ENCODE peak calls at places on chromosomes 7 and 10, in five cellular contexts. One of them, this sample, is unnamed.

GRCh38 chr7:716636-717035 is 9.9 kb upstream of the DNAAF5 start:
- DNase-seq in upper lobe of right lung: no peak
- DNase-seq in psoas muscle: no peak
- DNase-seq in heart left ventricle: no peak
- DNase-seq in AG10803: no peak
- DNase-seq in this sample: no peak

GRCh38 chr7:1466524-1467271 is 7.4 kb upstream of the MICALL2 start:
- DNase-seq in upper lobe of right lung: peak
- DNase-seq in heart left ventricle: peak
- DNase-seq in psoas muscle: peak
- DNase-seq in AG10803: peak
- DNase-seq in this sample: peak

GRCh38 chr10:71528371-71529202 is 131.9 kb downstream of the CDH23 start:
- DNase-seq in psoas muscle: peak
- DNase-seq in upper lobe of right lung: no peak
- DNase-seq in AG10803: no peak
- DNase-seq in heart left ventricle: no peak
- DNase-seq in this sample: no peak

GRCh38 chr10:50416181-50416824 is 165.0 kb upstream of the ASAH2 start:
- DNase-seq in psoas muscle: no peak
- DNase-seq in heart left ventricle: no peak
- DNase-seq in upper lobe of right lung: no peak
- DNase-seq in AG10803: peak
- DNase-seq in this sample: peak

GRCh38 chr10:123154092-123154942 is at the start of gene BUB3:
- DNase-seq in AG10803: peak
- DNase-seq in psoas muscle: peak
- DNase-seq in upper lobe of right lung: peak
- DNase-seq in heart left ventricle: peak
- DNase-seq in this sample: peak

GRCh38 chr7:94486206-94486605 is 23.4 kb upstream of the CASD1 start:
- DNase-seq in psoas muscle: no peak
- DNase-seq in upper lobe of right lung: no peak
- DNase-seq in heart left ventricle: no peak
- DNase-seq in AG10803: no peak
- DNase-seq in this sample: no peak

GRCh38 chr7:148905093-148905666 is 21.1 kb upstream of the EZH2 start:
- DNase-seq in psoas muscle: no peak
- DNase-seq in heart left ventricle: no peak
- DNase-seq in upper lobe of right lung: no peak
- DNase-seq in AG10803: no peak
- DNase-seq in this sample: no peak

GRCh38 chr10:132306951-132307751 is 599 bp downstream of the STK32C start:
- DNase-seq in AG10803: no peak
- DNase-seq in upper lobe of right lung: peak
- DNase-seq in psoas muscle: peak
- DNase-seq in heart left ventricle: peak
- DNase-seq in this sample: no peak

GRCh38 chr7:75038508-75038907 is 35.1 kb downstream of the RCC1L start:
- DNase-seq in upper lobe of right lung: no peak
- DNase-seq in psoas muscle: no peak
- DNase-seq in heart left ventricle: no peak
- DNase-seq in AG10803: no peak
- DNase-seq in this sample: no peak

GRCh38 chr10:110612629-110613028 is 31.5 kb upstream of the RBM20 start:
- DNase-seq in AG10803: no peak
- DNase-seq in heart left ventricle: no peak
- DNase-seq in upper lobe of right lung: no peak
- DNase-seq in psoas muscle: no peak
- DNase-seq in this sample: no peak

GRCh38 chr10:12381536-12382156 is 32.3 kb downstream of the CAMK1D start:
- DNase-seq in upper lobe of right lung: no peak
- DNase-seq in psoas muscle: no peak
- DNase-seq in AG10803: no peak
- DNase-seq in heart left ventricle: no peak
- DNase-seq in this sample: no peak

GRCh38 chr7:105532709-105533460 is 884 bp downstream of the RINT1 start:
- DNase-seq in AG10803: no peak
- DNase-seq in upper lobe of right lung: no peak
- DNase-seq in heart left ventricle: no peak
- DNase-seq in psoas muscle: no peak
- DNase-seq in this sample: no peak

GRCh38 chr7:71868797-71869196 is 543.3 kb downstream of the CALN1 start:
- DNase-seq in heart left ventricle: no peak
- DNase-seq in upper lobe of right lung: no peak
- DNase-seq in AG10803: peak
- DNase-seq in psoas muscle: no peak
- DNase-seq in this sample: no peak

GRCh38 chr7:41834805-41835694 is 132.2 kb upstream of the INHBA start:
- DNase-seq in heart left ventricle: no peak
- DNase-seq in psoas muscle: no peak
- DNase-seq in AG10803: peak
- DNase-seq in upper lobe of right lung: no peak
- DNase-seq in this sample: peak

GRCh38 chr7:139523988-139524815 is 717 bp downstream of the CLEC2L start:
- DNase-seq in psoas muscle: no peak
- DNase-seq in heart left ventricle: no peak
- DNase-seq in upper lobe of right lung: no peak
- DNase-seq in AG10803: no peak
- DNase-seq in this sample: no peak

GRCh38 chr10:905503-905902 is 26.0 kb downstream of the LARP4B start:
- DNase-seq in heart left ventricle: no peak
- DNase-seq in AG10803: peak
- DNase-seq in upper lobe of right lung: no peak
- DNase-seq in psoas muscle: no peak
- DNase-seq in this sample: peak

GRCh38 chr10:85612378-85612775 is 754.2 kb downstream of the GRID1 start:
- DNase-seq in upper lobe of right lung: no peak
- DNase-seq in heart left ventricle: no peak
- DNase-seq in AG10803: no peak
- DNase-seq in psoas muscle: no peak
- DNase-seq in this sample: no peak

GRCh38 chr7:129210256-129210988 is 14.4 kb upstream of the AHCYL2 start:
- DNase-seq in heart left ventricle: peak
- DNase-seq in upper lobe of right lung: peak
- DNase-seq in psoas muscle: peak
- DNase-seq in AG10803: peak
- DNase-seq in this sample: peak

GRCh38 chr10:69640196-69640980 is 10.3 kb downstream of the FAM241B start:
- DNase-seq in upper lobe of right lung: peak
- DNase-seq in heart left ventricle: no peak
- DNase-seq in psoas muscle: no peak
- DNase-seq in AG10803: no peak
- DNase-seq in this sample: no peak

GRCh38 chr7:1914321-1914720 is 244.2 kb downstream of the ELFN1 start:
- DNase-seq in heart left ventricle: peak
- DNase-seq in AG10803: no peak
- DNase-seq in psoas muscle: peak
- DNase-seq in upper lobe of right lung: no peak
- DNase-seq in this sample: peak

GRCh38 chr10:84907461-84908010 is 579.1 kb downstream of the CCSER2 start:
- DNase-seq in heart left ventricle: no peak
- DNase-seq in upper lobe of right lung: no peak
- DNase-seq in psoas muscle: no peak
- DNase-seq in AG10803: no peak
- DNase-seq in this sample: no peak

GRCh38 chr10:129275886-129276285 is 191.2 kb upstream of the MGMT start:
- DNase-seq in upper lobe of right lung: no peak
- DNase-seq in psoas muscle: no peak
- DNase-seq in AG10803: no peak
- DNase-seq in heart left ventricle: no peak
- DNase-seq in this sample: no peak

GRCh38 chr7:19117081-19117869 is at the start of gene TWIST1:
- DNase-seq in upper lobe of right lung: peak
- DNase-seq in psoas muscle: no peak
- DNase-seq in AG10803: peak
- DNase-seq in heart left ventricle: peak
- DNase-seq in this sample: peak

GRCh38 chr7:17625038-17625437 is 315.3 kb downstream of the SNX13 start:
- DNase-seq in upper lobe of right lung: no peak
- DNase-seq in heart left ventricle: no peak
- DNase-seq in psoas muscle: no peak
- DNase-seq in AG10803: peak
- DNase-seq in this sample: peak

GRCh38 chr7:93890464-93891068 is at the start of gene TFPI2:
- DNase-seq in upper lobe of right lung: peak
- DNase-seq in AG10803: peak
- DNase-seq in heart left ventricle: peak
- DNase-seq in psoas muscle: no peak
- DNase-seq in this sample: peak

GRCh38 chr10:127899766-127900382 is 7.0 kb upstream of the PTPRE start:
- DNase-seq in heart left ventricle: no peak
- DNase-seq in upper lobe of right lung: no peak
- DNase-seq in AG10803: no peak
- DNase-seq in psoas muscle: no peak
- DNase-seq in this sample: no peak

GRCh38 chr10:103042129-103042528 is 124.0 kb downstream of the CNNM2 start:
- DNase-seq in heart left ventricle: no peak
- DNase-seq in AG10803: no peak
- DNase-seq in psoas muscle: no peak
- DNase-seq in upper lobe of right lung: no peak
- DNase-seq in this sample: no peak

GRCh38 chr7:95723583-95724180 is 48.7 kb upstream of the DYNC1I1 start:
- DNase-seq in psoas muscle: no peak
- DNase-seq in heart left ventricle: no peak
- DNase-seq in AG10803: peak
- DNase-seq in upper lobe of right lung: no peak
- DNase-seq in this sample: peak

GRCh38 chr7:95715274-95715673 is 57.1 kb upstream of the DYNC1I1 start:
- DNase-seq in AG10803: no peak
- DNase-seq in psoas muscle: no peak
- DNase-seq in upper lobe of right lung: no peak
- DNase-seq in heart left ventricle: no peak
- DNase-seq in this sample: no peak

GRCh38 chr7:95716357-95717122 is 55.8 kb upstream of the DYNC1I1 start:
- DNase-seq in AG10803: no peak
- DNase-seq in upper lobe of right lung: no peak
- DNase-seq in heart left ventricle: no peak
- DNase-seq in psoas muscle: no peak
- DNase-seq in this sample: peak

GRCh38 chr7:95718556-95719410 is 53.6 kb upstream of the DYNC1I1 start:
- DNase-seq in upper lobe of right lung: no peak
- DNase-seq in AG10803: peak
- DNase-seq in heart left ventricle: no peak
- DNase-seq in psoas muscle: no peak
- DNase-seq in this sample: peak
- TF ChIP-seq CTCF in upper lobe of right lung: peak
- TF ChIP-seq CTCF in AG10803: peak
- TF ChIP-seq CTCF in heart left ventricle: peak
- TF ChIP-seq CTCF in psoas muscle: peak
- TF ChIP-seq CTCF in this sample: peak

DNA sequence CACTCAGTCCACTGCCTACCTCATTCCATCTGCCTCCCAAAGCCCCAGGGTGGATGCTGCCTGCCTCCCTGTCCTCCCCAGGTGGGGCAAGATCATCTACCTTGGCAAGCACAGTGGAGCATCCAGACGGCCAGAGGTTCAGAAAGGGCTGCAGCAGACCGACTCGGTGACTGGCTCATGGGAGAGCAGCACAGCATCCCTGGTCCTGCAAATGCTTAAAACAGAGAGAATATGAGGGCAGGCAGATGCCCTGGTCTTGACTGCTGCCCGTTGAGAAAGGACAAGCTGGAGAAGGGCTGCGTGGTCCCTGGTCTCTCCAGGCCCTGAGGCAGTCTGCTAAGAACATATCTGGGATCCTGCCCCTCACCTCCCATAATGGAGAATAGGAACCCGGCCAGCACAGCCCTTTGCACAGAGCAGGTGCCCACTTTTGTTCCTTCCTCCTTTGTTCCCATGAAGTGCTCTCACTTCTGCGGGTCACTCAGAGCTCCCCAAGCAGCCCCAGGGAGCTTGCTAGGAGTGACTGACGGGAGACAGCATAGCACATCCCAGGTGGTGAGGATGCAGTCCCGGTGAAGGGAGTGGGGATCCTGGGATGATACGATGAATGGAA is 1.4 kb downstream of the HPS1 start:
- DNase-seq in upper lobe of right lung: no peak
- DNase-seq in heart left ventricle: no peak
- DNase-seq in psoas muscle: no peak
- DNase-seq in AG10803: no peak
- DNase-seq in this sample: no peak
- H3K4me3 ChIP-seq in upper lobe of right lung: peak
- H3K4me3 ChIP-seq in heart left ventricle: peak
- H3K4me3 ChIP-seq in psoas muscle: peak
- H3K4me3 ChIP-seq in AG10803: peak
- H3K4me3 ChIP-seq in this sample: peak

DNA sequence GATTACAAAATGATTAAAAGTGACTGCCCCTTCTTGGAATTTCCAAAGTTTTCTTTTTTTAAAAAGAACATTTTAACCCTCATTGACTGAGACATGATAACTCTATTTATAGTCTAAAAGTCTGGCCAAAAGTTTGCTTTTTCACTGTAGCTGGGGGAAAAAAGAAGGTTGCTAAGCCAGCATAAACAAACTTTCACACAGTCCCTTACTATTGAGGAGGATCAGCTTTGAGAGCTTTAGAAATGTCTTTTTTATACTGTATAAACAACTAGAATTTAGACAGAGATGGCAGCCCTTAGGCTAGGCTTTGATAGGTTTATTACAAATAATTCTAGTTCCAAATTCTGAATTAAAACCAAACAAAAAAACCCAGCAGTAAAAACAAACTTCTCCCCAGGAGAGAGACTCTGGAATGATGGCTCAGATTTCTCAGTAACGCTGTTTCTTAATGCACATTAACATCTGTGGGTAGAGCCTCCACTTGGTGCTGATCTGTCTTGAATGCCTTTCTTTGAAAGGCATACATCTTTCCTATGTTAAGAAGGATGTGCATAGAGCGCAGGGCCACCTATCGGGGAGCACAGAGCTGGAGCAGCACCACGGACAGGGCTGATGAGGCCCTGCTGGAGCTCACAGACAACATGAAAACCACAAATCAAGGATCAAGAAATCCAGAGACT is 100.9 kb upstream of the PDLIM1 start:
- DNase-seq in heart left ventricle: no peak
- DNase-seq in upper lobe of right lung: no peak
- DNase-seq in psoas muscle: no peak
- DNase-seq in AG10803: peak
- DNase-seq in this sample: peak
- TF ChIP-seq CTCF in heart left ventricle: peak
- TF ChIP-seq CTCF in upper lobe of right lung: no peak
- TF ChIP-seq CTCF in psoas muscle: no peak
- TF ChIP-seq CTCF in AG10803: peak
- TF ChIP-seq CTCF in this sample: peak

GRCh38 chr10:88881335-88881734 is 1.3 kb downstream of the STAMBPL1 start:
- DNase-seq in AG10803: no peak
- DNase-seq in upper lobe of right lung: no peak
- DNase-seq in heart left ventricle: no peak
- DNase-seq in psoas muscle: no peak
- DNase-seq in this sample: no peak
- H3K4me3 ChIP-seq in AG10803: peak
- H3K4me3 ChIP-seq in upper lobe of right lung: peak
- H3K4me3 ChIP-seq in heart left ventricle: peak
- H3K4me3 ChIP-seq in psoas muscle: peak
- H3K4me3 ChIP-seq in this sample: peak

DNA sequence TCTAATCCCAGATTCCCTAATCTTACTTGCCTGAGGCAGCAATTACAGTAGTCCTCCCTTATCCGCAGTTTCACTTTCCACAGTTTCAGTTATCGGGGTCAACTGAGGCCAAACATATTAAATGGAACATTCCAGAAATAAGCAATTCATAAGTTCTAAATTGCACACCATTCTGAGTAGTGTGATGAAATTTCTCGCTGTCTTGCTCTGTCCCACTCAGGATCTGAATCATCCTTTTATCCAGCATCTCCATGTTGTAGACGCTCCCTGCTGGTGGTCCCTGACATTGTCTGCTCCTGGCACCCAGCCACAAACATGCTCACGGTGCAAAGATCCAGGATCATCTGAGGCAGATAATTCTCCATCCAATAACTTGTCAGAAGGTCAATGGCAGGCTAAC is 128.7 kb upstream of the CXCL12 start:
- DNase-seq in psoas muscle: peak
- DNase-seq in upper lobe of right lung: no peak
- DNase-seq in heart left ventricle: no peak
- DNase-seq in AG10803: peak
- DNase-seq in this sample: peak
- TF ChIP-seq CTCF in psoas muscle: no peak
- TF ChIP-seq CTCF in upper lobe of right lung: no peak
- TF ChIP-seq CTCF in heart left ventricle: peak
- TF ChIP-seq CTCF in AG10803: peak
- TF ChIP-seq CTCF in this sample: peak